ENCODE peak calls at places on chromosomes 11 and 22, in four cellular contexts. W is epithelial cell of esophagus, S is fibroblast of mammary gland, R is A549. V is an unnamed sample.

GRCh38 chr22:44357296-44357961 is 44.7 kb upstream of the SHISAL1 start:
- DNase-seq in W (no peak), S (no peak), R (no peak), V (no peak)

GRCh38 chr11:69868003-69868865 is 49.0 kb upstream of the FGF3 start:
- DNase-seq in W (no peak), S (no peak), R (no peak), V (no peak)

GRCh38 chr22:19598054-19598855 is 74.0 kb upstream of the CLDN5 start:
- DNase-seq in W (peak; percentile 91), S (no peak), R (no peak), V (no peak)

GRCh38 chr11:79503028-79503427 is 62.2 kb upstream of the TENM4 start:
- DNase-seq in W (no peak), S (no peak), R (no peak), V (no peak)

GRCh38 chr11:11464555-11464954 is 111.5 kb upstream of the CSNK2A3 start:
- DNase-seq in W (peak; percentile 35), S (peak; percentile 30), R (no peak), V (no peak)

GRCh38 chr11:6920702-6921101 is at the start of gene OR2D3:
- DNase-seq in W (no peak), S (no peak), R (no peak), V (no peak)

GRCh38 chr11:72326151-72326842 is 82.3 kb upstream of the PHOX2A start:
- DNase-seq in W (peak; percentile 72), S (peak; percentile 76), R (no peak), V (no peak)

GRCh38 chr11:11580012-11580411 is 41.8 kb downstream of the GALNT18 start:
- DNase-seq in W (no peak), S (no peak), R (no peak), V (no peak)

GRCh38 chr22:30245985-30246901 is at the start of gene LIF:
- DNase-seq in W (peak; percentile 43), S (peak; percentile 56), R (no peak), V (no peak)

DNA sequence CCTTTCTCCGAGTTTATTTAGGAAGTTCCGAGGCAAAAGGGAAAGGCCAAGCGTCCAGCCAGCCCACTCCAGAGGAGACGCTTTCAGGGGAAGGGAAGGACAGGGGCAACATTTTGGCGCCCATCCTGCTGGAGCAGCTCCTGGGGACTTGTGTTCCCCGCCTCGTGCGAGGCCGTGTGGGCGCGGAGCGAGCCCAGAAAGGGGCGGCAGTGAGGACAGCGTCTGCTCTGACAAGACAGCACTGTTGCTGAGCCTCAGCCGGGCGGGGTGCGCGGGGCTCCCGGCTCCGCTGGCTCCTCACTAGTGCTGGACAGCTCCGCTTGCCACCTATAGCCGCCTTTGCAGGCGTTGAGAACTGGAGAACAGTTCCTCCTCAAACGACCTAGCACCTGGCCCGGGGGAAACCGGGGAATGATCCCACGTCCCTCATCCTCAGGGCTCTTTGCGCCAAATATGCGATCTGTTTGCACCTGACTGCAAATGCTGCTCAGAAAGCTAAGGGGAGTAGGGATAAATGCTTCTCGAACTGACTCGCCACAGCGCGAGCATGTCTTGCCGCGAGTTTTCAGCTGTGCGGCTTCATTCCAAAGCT is 722 bp upstream of the GUCY1A2 start:
- DNase-seq in W (peak; percentile 82), S (peak; percentile 67), R (peak; percentile 36), V (no peak)
- H3K4me3 ChIP-seq in W (no peak overlapping the region), S (peak overlapping the region; percentile 30), R (peak overlapping the region; percentile 62), V (peak overlapping the region; percentile 49)

GRCh38 chr11:87368876-87369480 is 331.2 kb downstream of the TMEM135 start:
- DNase-seq in W (peak; percentile 69), S (no peak), R (no peak), V (no peak)
- TF ChIP-seq CTCF in W (no peak), S (no peak), R (no peak), V (no peak)

GRCh38 chr11:2411446-2412305 is 11.1 kb downstream of the TSSC4 start:
- DNase-seq in W (no peak), S (no peak), R (no peak), V (no peak)

GRCh38 chr11:2410616-2411015 is 10.1 kb downstream of the TSSC4 start:
- DNase-seq in W (no peak), S (no peak), R (no peak), V (no peak)

GRCh38 chr11:2413735-2414579 is 13.4 kb downstream of the TSSC4 start:
- DNase-seq in W (no peak), S (no peak), R (no peak), V (no peak)

GRCh38 chr11:2414616-2415015 is 14.1 kb downstream of the TSSC4 start:
- DNase-seq in W (no peak), S (no peak), R (no peak), V (no peak)

GRCh38 chr11:2412323-2412722 is 11.8 kb downstream of the TSSC4 start:
- DNase-seq in W (no peak), S (no peak), R (no peak), V (no peak)
- H3K4me3 ChIP-seq in W (no peak overlapping the region), S (no peak overlapping the region), R (no peak overlapping the region), V (no peak overlapping the region)

GRCh38 chr11:67240575-67241389 is 25.5 kb upstream of the GRK2 start:
- DNase-seq in W (peak; percentile 77), S (peak; percentile 70), R (peak; percentile 56), V (peak; percentile 61)
- TF ChIP-seq CTCF in W (no peak), S (no peak), R (no peak), V (no peak)

GRCh38 chr11:109968781-109969180 is 124.4 kb upstream of the ZC3H12C start:
- DNase-seq in W (no peak), S (no peak), R (no peak), V (no peak)

GRCh38 chr11:109971184-109971523 is 122.0 kb upstream of the ZC3H12C start:
- DNase-seq in W (peak; percentile 63), S (peak; percentile 63), R (no peak), V (peak; percentile 16)

GRCh38 chr11:109970516-109971183 is 122.5 kb upstream of the ZC3H12C start:
- DNase-seq in W (no peak), S (no peak), R (no peak), V (no peak)

GRCh38 chr11:109972939-109973338 is 120.3 kb upstream of the ZC3H12C start:
- DNase-seq in W (peak; percentile 19), S (no peak), R (no peak), V (no peak)

GRCh38 chr11:109972181-109972715 is 120.9 kb upstream of the ZC3H12C start:
- DNase-seq in W (no peak), S (no peak), R (no peak), V (no peak)
- H3K4me3 ChIP-seq in W (no peak overlapping the region), S (no peak overlapping the region), R (no peak overlapping the region), V (no peak overlapping the region)

GRCh38 chr22:43047605-43048004 is 32.7 kb upstream of the PACSIN2 start:
- DNase-seq in W (no peak), S (no peak), R (no peak), V (no peak)

GRCh38 chr22:43050995-43051394 is 36.0 kb upstream of the PACSIN2 start:
- DNase-seq in W (no peak), S (no peak), R (no peak), V (no peak)

GRCh38 chr22:43057641-43058040 is 31.6 kb downstream of the TTLL1 start:
- DNase-seq in W (no peak), S (no peak), R (no peak), V (no peak)

DNA sequence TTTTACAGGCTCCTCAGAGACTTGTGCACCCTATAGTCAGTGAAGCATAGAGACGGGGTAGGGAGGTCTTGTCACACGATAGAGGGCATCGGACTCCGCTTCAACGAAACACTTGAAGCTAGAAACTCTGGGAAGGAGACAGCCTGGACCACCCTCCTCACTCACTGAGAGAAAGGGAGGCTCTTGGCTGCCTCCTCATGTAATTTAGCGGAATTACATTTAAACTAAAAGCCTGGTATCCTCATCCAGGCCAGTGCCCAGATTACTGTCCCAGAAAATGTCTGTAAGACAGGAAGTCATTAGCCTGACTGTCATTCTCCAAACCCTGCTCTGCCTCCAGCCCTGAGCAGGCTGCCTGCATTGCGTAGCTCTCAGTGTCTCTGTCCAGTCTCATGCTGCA is 36.0 kb downstream of the TTLL1 start:
- DNase-seq in W (no peak), S (no peak), R (no peak), V (no peak)
- TF ChIP-seq CTCF in W (peak; percentile 11), S (peak; percentile 27), R (no peak), V (peak; percentile 31)

DNA sequence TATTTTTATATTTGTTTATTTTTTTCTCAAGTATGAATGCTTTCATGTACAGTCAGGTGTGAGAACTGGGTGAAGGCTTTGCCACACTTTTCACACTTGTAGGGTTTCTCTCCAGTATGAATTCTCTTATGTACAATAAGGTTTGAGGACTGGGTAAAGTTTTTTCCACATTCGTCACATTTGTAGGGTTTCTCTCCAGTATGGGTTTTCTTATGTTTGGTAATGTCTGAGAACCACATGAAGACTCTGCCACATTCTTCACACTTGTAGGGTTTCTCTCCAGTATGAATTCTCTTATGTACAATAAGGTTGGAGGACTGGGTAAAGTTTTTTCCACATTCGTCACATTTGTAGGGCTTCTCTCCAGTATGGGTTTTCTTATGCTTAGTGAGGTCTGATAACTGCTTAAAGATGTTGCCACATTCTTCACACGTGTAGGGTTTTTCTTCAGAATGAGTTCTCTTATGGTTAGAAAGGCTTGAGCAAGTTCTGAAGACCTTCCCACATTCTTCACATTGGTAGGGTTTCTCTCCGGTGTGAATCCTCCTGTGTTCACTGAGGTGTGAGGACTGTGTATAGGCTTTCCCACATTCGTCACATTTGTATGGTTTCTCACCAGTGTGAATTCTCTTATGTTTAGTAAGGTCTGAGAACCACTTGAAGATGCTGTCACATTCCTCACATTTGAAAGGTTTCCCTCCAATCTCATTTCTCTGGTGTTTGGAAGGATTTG is 19.7 kb downstream of the ZNF195 start:
- DNase-seq in W (no peak), S (peak; percentile 28), R (no peak), V (no peak)
- H3K4me3 ChIP-seq in W (no peak overlapping the region), S (no peak overlapping the region), R (no peak overlapping the region), V (no peak overlapping the region)

DNA sequence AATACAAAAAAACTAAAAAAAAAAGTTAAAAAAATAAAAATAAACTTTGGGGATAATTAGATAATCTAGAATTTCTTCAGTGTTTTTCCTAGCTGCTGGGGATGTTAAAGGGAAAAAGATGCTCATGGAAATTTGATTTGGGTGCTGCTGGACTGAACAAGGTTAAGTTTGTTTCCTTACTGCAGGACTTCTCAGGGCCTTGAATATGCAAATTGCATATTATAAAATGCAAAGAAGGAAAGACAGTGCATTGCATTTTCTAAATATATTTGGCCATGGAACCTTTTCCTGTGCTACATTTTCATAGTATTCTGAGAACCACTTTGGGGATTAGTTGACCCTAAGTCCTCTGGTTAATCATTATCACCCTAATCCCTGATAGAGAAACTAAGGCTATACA is 79.6 kb downstream of the ABTB2 start:
- DNase-seq in W (no peak), S (no peak), R (no peak), V (no peak)
- TF ChIP-seq CTCF in W (no peak), S (no peak), R (no peak), V (no peak)

DNA sequence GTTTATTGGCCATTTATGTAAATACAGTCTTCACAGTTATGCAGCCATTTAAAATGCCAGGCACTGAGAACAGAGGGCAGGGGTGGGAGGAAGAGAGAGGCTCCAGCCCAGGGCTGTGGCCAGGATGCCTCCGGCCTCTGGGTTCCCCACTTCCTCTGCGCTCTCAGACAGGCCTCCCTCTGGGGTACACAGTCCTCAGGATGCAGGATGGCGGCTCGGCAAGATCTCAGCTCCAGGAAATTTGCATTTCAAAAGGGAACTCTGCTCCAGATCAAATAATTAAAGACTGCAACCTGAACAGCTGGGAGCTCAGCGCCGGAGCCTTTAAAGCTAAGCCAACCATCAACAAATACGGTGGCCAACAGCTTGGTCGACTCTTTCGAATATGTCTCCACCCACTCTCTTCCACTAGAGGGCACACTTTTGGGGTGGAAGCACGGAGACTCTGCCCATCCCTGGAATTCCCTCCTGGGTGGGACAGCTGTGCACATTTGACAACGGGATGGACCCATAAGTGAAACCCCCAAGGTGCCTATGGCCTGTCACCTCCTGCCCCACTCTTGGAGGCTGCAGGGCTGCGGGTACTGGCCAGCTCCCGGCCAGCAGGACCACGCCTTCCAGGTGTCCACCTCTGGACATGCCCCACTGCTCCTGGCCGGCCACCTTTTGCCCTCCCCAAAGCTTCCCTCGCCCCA is 1044.7 kb downstream of the BRD1 start:
- DNase-seq in W (no peak), S (no peak), R (peak; percentile 10), V (no peak)
- H3K4me3 ChIP-seq in W (no peak overlapping the region), S (no peak overlapping the region), R (no peak overlapping the region), V (no peak overlapping the region)